ENCODE peak calls at places on chromosomes 4 and X, in seven cellular contexts. Y is spleen, N is SK-N-SH, E is HCT116, Q is HepG2, G is stomach, D is GM23338. X is an unnamed sample.

GRCh38 chr4:103318327-103318726 is 120.2 kb upstream of the CENPE start:
- DNase-seq in E (no peak), N (no peak), Y (no peak), G (no peak), Q (no peak), D (peak), X (no peak)

GRCh38 chrX:4936315-4936714 is 1222.9 kb upstream of the PRKX start:
- DNase-seq in Y (no peak), N (no peak), D (no peak), Q (no peak), E (no peak), G (no peak), X (no peak)

GRCh38 chr4:186037692-186038658 is 31.0 kb upstream of the TLR3 start:
- DNase-seq in Q (peak), N (peak), D (peak), G (peak), E (peak), Y (no peak), X (peak)

GRCh38 chr4:184548651-184549341 is 74.4 kb upstream of the IRF2 start:
- DNase-seq in Q (peak), E (no peak), D (peak), Y (no peak), N (no peak), G (no peak), X (no peak)

GRCh38 chrX:145817299-145817665 is 347 bp upstream of the SLITRK2 start:
- DNase-seq in E (no peak), N (no peak), Y (no peak), G (no peak), Q (no peak), D (no peak), X (no peak)

GRCh38 chr4:83498187-83498586 is 13.3 kb upstream of the ABRAXAS1 start:
- DNase-seq in Q (no peak), N (no peak), Y (no peak), G (no peak), E (no peak), D (no peak), X (no peak)

GRCh38 chr4:129623233-129623632 is 527.3 kb downstream of the C4orf33 start:
- DNase-seq in E (no peak), G (no peak), Y (no peak), Q (no peak), D (no peak), N (no peak), X (no peak)

GRCh38 chrX:18210470-18210869 is 10.2 kb downstream of the BEND2 start:
- DNase-seq in D (peak), Y (no peak), E (no peak), G (no peak), N (no peak), Q (no peak), X (no peak)

GRCh38 chr4:476501-476900 is 22.5 kb downstream of the ZNF721 start:
- DNase-seq in D (no peak), Y (no peak), N (no peak), Q (no peak), E (no peak), G (no peak), X (no peak)

GRCh38 chr4:65302145-65302544 is 368.1 kb downstream of the EPHA5 start:
- DNase-seq in N (no peak), D (no peak), Y (no peak), G (no peak), Q (no peak), E (no peak), X (no peak)

GRCh38 chrX:24110049-24110448 is 39.5 kb upstream of the ZFX start:
- DNase-seq in E (no peak), Y (no peak), Q (no peak), D (no peak), N (no peak), G (no peak), X (no peak)

GRCh38 chr4:94995684-94996394 is 238.1 kb downstream of the BMPR1B start:
- DNase-seq in D (peak), Q (no peak), G (no peak), Y (no peak), E (no peak), N (no peak), X (no peak)

GRCh38 chrX:50988649-50989048 is 78.1 kb downstream of the BMP15 start:
- DNase-seq in N (peak), Y (no peak), D (peak), Q (no peak), G (no peak), E (no peak), X (no peak)

GRCh38 chrX:15471016-15471415 is 22.1 kb downstream of the PIR start:
- DNase-seq in Q (peak), E (peak), N (peak), G (peak), D (peak), Y (no peak), X (peak)

GRCh38 chr4:159105761-159106243 is 2.9 kb downstream of the RAPGEF2 start:
- DNase-seq in G (no peak), N (no peak), Q (peak), Y (no peak), D (peak), E (no peak), X (no peak)

GRCh38 chrX:83508526-83509245 is 596 bp downstream of the POU3F4 start:
- DNase-seq in D (no peak), G (no peak), Q (no peak), E (no peak), Y (no peak), N (no peak), X (no peak)

GRCh38 chr4:69881173-69881773 is 21.3 kb upstream of the SULT1E1 start:
- DNase-seq in D (peak), Y (no peak), N (peak), G (peak), Q (peak), E (peak), X (no peak)

GRCh38 chr4:94548571-94548970 is 96.8 kb downstream of the PDLIM5 start:
- DNase-seq in G (no peak), N (no peak), Y (no peak), E (peak), Q (peak), D (peak), X (no peak)

GRCh38 chr4:155759372-155760252 is 791 bp downstream of the GUCY1B1 start:
- DNase-seq in Q (no peak), E (no peak), D (peak), Y (peak), N (peak), G (peak), X (peak)

GRCh38 chrX:154396948-154397887 is 959 bp upstream of the RPL10 start:
- DNase-seq in G (peak), Y (peak), D (peak), E (no peak), Q (peak), N (peak), X (peak)

GRCh38 chr4:15963001-15963451 is at the start of gene FGFBP2:
- DNase-seq in E (peak), Q (peak), D (peak), Y (peak), G (peak), N (peak), X (peak)

GRCh38 chrX:153924149-153924861 is 1.8 kb downstream of the ARHGAP4 start:
- DNase-seq in Q (peak), G (peak), Y (peak), E (no peak), D (peak), N (no peak), X (no peak)

GRCh38 chrX:72062890-72063289 is 68.8 kb downstream of the RTL5 start:
- DNase-seq in D (no peak), Y (no peak), G (no peak), Q (no peak), E (no peak), N (no peak), X (peak)

GRCh38 chr4:75696036-75696435 is 22.8 kb upstream of the G3BP2 start:
- DNase-seq in Y (no peak), N (no peak), G (no peak), D (no peak), Q (no peak), E (no peak), X (no peak)

GRCh38 chr4:105401278-105401677 is 72.6 kb downstream of the PPA2 start:
- DNase-seq in E (no peak), Q (no peak), Y (no peak), N (no peak), G (no peak), D (no peak), X (no peak)

GRCh38 chr4:144599621-144600020 is 46.3 kb upstream of the HHIP start:
- DNase-seq in E (no peak), Q (no peak), G (no peak), D (no peak), N (no peak), Y (no peak), X (no peak)

GRCh38 chr4:78584863-78585576 is 33.5 kb downstream of the ANXA3 start:
- DNase-seq in E (no peak), D (no peak), Y (no peak), N (no peak), Q (peak), G (peak), X (no peak)

GRCh38 chr4:46937493-46937892 is 28.4 kb upstream of the COX7B2 start:
- DNase-seq in N (no peak), G (no peak), Q (no peak), D (peak), Y (no peak), E (no peak), X (no peak)

GRCh38 chr4:151725087-151725486 is 35.7 kb downstream of the GATB start:
- DNase-seq in E (no peak), Y (no peak), N (no peak), D (peak), G (no peak), Q (no peak), X (no peak)

GRCh38 chr4:161336016-161336415 is 827.8 kb downstream of the FSTL5 start:
- DNase-seq in Q (no peak), D (no peak), N (no peak), E (no peak), Y (no peak), G (no peak), X (no peak)

GRCh38 chr4:85823295-85823694 is 348.3 kb downstream of the ARHGAP24 start:
- DNase-seq in E (peak), Y (no peak), G (no peak), D (peak), Q (no peak), N (peak), X (no peak)

GRCh38 chr4:42331914-42332368 is 65.3 kb upstream of the SHISA3 start:
- DNase-seq in D (no peak), N (no peak), Q (no peak), E (peak), Y (no peak), G (no peak), X (peak)

DNA sequence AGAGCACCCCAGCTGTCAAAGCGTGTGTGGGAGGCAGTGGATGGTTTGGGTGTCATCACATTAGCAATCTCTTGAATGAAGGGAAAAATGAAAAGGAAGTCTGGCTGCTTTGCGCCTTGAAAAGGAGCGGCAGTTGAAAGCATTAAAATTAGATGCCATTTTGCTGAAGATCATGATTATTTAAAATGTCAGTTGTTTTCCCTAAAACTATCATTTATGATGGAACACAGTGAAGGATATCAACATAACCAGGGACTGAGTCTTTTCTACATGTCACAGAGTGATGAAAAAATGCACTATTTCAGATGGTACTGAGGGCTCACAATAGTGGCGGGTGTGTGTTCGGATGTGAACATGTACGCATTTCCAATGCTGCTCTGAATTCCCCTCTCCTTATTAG is 450.2 kb upstream of the CPEB2 start:
- DNase-seq in D (no peak), E (no peak), Q (no peak), N (no peak), G (no peak), Y (no peak), X (no peak)
- TF ChIP-seq POLR2AphosphoS5 in D (no peak), E (no peak), Q (no peak), N (no peak), G (no peak), Y (no peak), X (no peak)

GRCh38 chr4:139857021-139857420 is 191.4 kb downstream of the MGST2 start:
- DNase-seq in Y (no peak), G (no peak), Q (peak), E (no peak), N (peak), D (no peak), X (no peak)
- TF ChIP-seq POLR2AphosphoS5 in Y (no peak), G (no peak), Q (no peak), E (no peak), N (no peak), D (no peak), X (no peak)

GRCh38 chrX:44253573-44253942 is 89.9 kb downstream of the EFHC2 start:
- DNase-seq in Y (no peak), N (no peak), D (no peak), Q (no peak), G (no peak), E (no peak), X (no peak)
- TF ChIP-seq POLR2AphosphoS5 in Y (no peak), N (no peak), D (no peak), Q (no peak), G (no peak), E (no peak), X (no peak)

DNA sequence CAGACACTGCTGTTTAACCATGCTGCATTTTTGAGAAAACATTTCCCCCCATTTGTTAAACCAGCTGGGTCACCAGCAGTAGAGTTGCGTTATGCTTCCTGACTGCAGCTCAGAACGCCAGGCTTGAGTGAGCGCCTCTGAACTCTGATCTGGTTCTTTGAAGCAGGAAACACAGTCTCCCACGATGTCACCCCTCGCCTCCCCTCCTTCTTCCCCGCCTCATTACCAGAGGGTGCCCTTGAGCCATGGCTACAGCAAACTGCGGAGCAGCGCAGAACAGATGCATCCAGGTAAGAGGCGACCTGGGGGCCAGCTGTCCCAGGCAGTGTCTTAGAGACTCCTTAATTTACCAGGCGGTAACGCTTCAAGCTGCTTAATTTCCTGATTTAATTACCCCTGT is 78.4 kb downstream of the REPS2 start:
- DNase-seq in E (no peak), G (no peak), N (peak), Q (peak), D (peak), Y (no peak), X (no peak)
- TF ChIP-seq POLR2AphosphoS5 in E (no peak), G (no peak), N (no peak), Q (no peak), D (no peak), Y (no peak), X (no peak)

DNA sequence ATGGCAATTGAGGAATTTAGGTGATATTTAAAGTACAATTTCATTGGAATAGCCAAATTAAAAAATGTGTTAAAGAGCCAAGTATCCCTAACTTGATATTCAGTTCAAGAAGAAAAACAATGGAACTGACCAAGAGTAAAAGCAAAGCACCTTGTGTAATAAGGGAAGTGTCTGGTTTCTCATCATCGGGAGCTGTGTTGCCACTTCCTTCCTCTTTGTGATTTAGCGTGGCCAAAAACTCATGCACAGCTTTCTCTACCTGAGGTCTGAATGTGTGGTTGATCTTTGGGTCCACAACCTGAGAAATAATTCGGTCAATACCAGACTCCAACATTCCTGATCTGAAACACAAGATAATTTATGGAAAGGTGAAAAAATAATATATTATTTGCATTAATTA is 12.4 kb downstream of the BOD1L1 start:
- DNase-seq in N (no peak), Y (no peak), E (no peak), Q (no peak), G (no peak), D (no peak), X (no peak)
- TF ChIP-seq POLR2AphosphoS5 in N (no peak), Y (peak), E (no peak), Q (no peak), G (no peak), D (no peak), X (no peak)

GRCh38 chr4:147913137-147913536 is 181.2 kb downstream of the ARHGAP10 start:
- DNase-seq in Y (no peak), G (no peak), N (no peak), E (no peak), Q (no peak), D (no peak), X (no peak)

DNA sequence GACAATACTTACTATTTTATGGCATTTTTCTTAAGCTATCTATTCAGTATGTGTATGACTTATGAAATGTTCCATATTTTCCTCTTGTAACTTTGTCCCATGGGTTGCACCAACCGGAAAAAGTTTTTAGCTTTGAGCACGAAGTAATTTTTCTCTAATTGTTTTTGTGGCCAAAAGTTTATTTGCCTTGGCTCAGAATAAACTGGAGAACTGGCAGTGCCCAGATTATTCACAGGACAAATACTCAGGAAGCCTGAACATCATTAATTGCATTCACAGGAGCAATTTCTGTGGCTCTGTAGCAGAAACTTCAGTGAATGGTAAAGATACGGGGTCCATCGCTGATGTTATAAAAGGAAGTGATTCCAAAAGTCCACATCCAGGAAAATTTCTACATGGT is 184.5 kb downstream of the ARHGAP10 start:
- DNase-seq in Q (no peak), G (no peak), N (no peak), E (no peak), D (no peak), Y (no peak), X (no peak)
- TF ChIP-seq POLR2AphosphoS5 in Q (no peak), G (no peak), N (no peak), E (no peak), D (no peak), Y (no peak), X (no peak)

GRCh38 chr4:80197132-80197573 is at the start of gene PRDM8:
- DNase-seq in G (no peak), Y (peak), E (no peak), Q (no peak), D (peak), N (peak), X (peak)
- TF ChIP-seq POLR2AphosphoS5 in G (no peak), Y (no peak), E (no peak), Q (no peak), D (no peak), N (peak), X (peak)

GRCh38 chr4:92064574-92064973 is 239.2 kb upstream of the GRID2 start:
- DNase-seq in E (no peak), Q (no peak), Y (no peak), D (no peak), G (no peak), N (no peak), X (no peak)
- TF ChIP-seq POLR2AphosphoS5 in E (no peak), Q (no peak), Y (no peak), D (no peak), G (no peak), N (no peak), X (no peak)

DNA sequence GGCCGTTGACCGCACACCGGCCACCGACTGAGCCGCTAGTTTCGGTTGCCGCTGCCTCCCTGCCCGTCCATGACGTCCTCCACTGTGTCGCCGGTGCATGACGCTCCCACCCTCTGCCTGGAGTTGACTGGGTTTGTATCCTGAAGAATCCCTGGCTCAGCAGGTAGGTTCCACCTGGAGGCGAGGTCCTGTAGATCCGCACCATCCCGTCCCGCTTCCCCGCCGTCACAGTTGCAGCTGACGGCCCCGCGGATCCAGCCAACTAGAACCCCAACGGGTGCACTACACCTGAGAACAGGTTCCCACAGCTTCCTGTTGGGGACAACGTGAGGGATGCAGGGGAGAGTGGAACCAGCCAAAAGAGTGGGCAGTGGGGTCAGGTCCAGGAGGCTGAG is 881 bp upstream of the SLBP start:
- DNase-seq in Q (no peak), E (no peak), Y (no peak), N (no peak), G (no peak), D (peak), X (no peak)
- TF ChIP-seq POLR2AphosphoS5 in Q (no peak), E (no peak), Y (no peak), N (no peak), G (no peak), D (no peak), X (no peak)

DNA sequence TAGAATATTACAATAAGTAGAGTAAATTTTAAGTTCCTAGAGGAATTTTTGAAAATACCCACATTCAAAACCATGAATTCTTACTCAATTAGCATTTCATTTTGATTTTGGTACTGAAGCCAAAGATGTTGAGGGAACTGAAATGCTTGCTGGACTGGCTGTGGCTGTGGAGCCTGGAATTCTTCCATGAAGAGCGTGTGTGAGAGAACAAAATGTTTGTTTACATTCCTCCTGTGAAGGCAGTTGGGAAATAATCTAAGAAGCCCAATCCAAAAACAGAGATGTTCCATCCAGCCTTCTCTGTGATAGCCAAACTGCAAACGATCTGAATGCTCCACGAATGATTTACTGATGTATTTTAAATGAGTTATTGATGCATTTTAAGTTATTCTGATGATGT is 3.8 kb upstream of the ADH1B start:
- DNase-seq in D (peak), E (no peak), Q (no peak), Y (no peak), G (peak), N (no peak), X (peak)
- TF ChIP-seq POLR2AphosphoS5 in D (no peak), E (no peak), Q (no peak), Y (no peak), G (peak), N (no peak), X (peak)

X was measured in sigmoid colon.